ENCODE peak calls at places on chromosomes 7 and 10, in six cellular contexts. P, Q, H, F, I and B are unnamed samples.

GRCh38 chr10:118951218-118951617 is 78.3 kb upstream of the NANOS1 start:
- DNase-seq in P (no peak), Q (peak), H (no peak), F (no peak), I (no peak), B (no peak)

GRCh38 chr7:46357851-46358250 is 436.8 kb upstream of the IGFBP3 start:
- DNase-seq in P (no peak), Q (no peak), H (no peak), F (no peak), I (no peak), B (no peak)

GRCh38 chr7:28433604-28434254 is 21.4 kb downstream of the CREB5 start:
- DNase-seq in P (peak), Q (no peak), H (peak), F (no peak), I (peak), B (no peak)

GRCh38 chr10:24811906-24812305 is 88.2 kb upstream of the ARHGAP21 start:
- DNase-seq in P (no peak), Q (no peak), H (no peak), F (no peak), I (peak), B (no peak)

GRCh38 chr10:129637841-129638240 is 170.8 kb downstream of the MGMT start:
- DNase-seq in P (no peak), Q (no peak), H (no peak), F (no peak), I (no peak), B (no peak)

GRCh38 chr7:132528695-132529094 is 47.6 kb downstream of the PLXNA4 start:
- DNase-seq in P (no peak), Q (no peak), H (no peak), F (no peak), I (no peak), B (no peak)

GRCh38 chr10:6669269-6669859 is 89.3 kb upstream of the PRKCQ start:
- DNase-seq in P (peak), Q (peak), H (peak), F (peak), I (peak), B (no peak)

GRCh38 chr7:151167197-151167911 is at the start of gene GBX1:
- DNase-seq in P (peak), Q (peak), H (peak), F (no peak), I (no peak), B (no peak)

GRCh38 chr7:126361183-126361582 is 891.6 kb downstream of the GRM8 start:
- DNase-seq in P (no peak), Q (no peak), H (no peak), F (no peak), I (no peak), B (no peak)

GRCh38 chr7:30162622-30163124 is 27.9 kb downstream of the MTURN start:
- DNase-seq in P (no peak), Q (peak), H (no peak), F (no peak), I (peak), B (no peak)

GRCh38 chr10:101091546-101092290 is 29.9 kb downstream of the KAZALD1 start:
- DNase-seq in P (peak), Q (no peak), H (no peak), F (no peak), I (no peak), B (no peak)

GRCh38 chr7:37116043-37116701 is 332.5 kb downstream of the ELMO1 start:
- DNase-seq in P (no peak), Q (no peak), H (no peak), F (no peak), I (no peak), B (no peak)

GRCh38 chr7:55877308-55877707 is 9.9 kb upstream of the ZNF713 start:
- DNase-seq in P (no peak), Q (no peak), H (no peak), F (no peak), I (no peak), B (no peak)

GRCh38 chr10:3094565-3095168 is 27.3 kb downstream of the PFKP start:
- DNase-seq in P (no peak), Q (no peak), H (no peak), F (no peak), I (peak), B (no peak)

GRCh38 chr10:132656283-132657126 is 118.9 kb downstream of the INPP5A start:
- DNase-seq in P (no peak), Q (no peak), H (no peak), F (no peak), I (no peak), B (no peak)

GRCh38 chr10:47214520-47214919 is 85.5 kb upstream of the GDF10 start:
- DNase-seq in P (no peak), Q (no peak), H (no peak), F (no peak), I (peak), B (peak)

GRCh38 chr7:94394399-94395140 is at the start of gene COL1A2:
- DNase-seq in P (peak), Q (no peak), H (peak), F (peak), I (peak), B (peak)

GRCh38 chr10:95475827-95476481 is 85.2 kb downstream of the SORBS1 start:
- DNase-seq in P (peak), Q (peak), H (no peak), F (no peak), I (no peak), B (no peak)

GRCh38 chr10:76337641-76338040 is 906.2 kb downstream of the LRMDA start:
- DNase-seq in P (no peak), Q (no peak), H (no peak), F (no peak), I (no peak), B (no peak)

GRCh38 chr10:30992671-30993070 is 39.0 kb downstream of the ZNF438 start:
- DNase-seq in P (no peak), Q (no peak), H (no peak), F (no peak), I (no peak), B (no peak)

GRCh38 chr10:127082651-127083050 is 113.7 kb downstream of the INSYN2A start:
- DNase-seq in P (no peak), Q (no peak), H (no peak), F (no peak), I (no peak), B (peak)

GRCh38 chr10:119595715-119596515 is 849 bp downstream of the TIAL1 start:
- DNase-seq in P (peak), Q (peak), H (no peak), F (no peak), I (peak), B (peak)

GRCh38 chr10:125375210-125375609 is 214.8 kb upstream of the CTBP2 start:
- DNase-seq in P (peak), Q (peak), H (no peak), F (no peak), I (no peak), B (no peak)

GRCh38 chr7:138023618-138024333 is 21.9 kb upstream of the CREB3L2 start:
- DNase-seq in P (no peak), Q (no peak), H (no peak), F (no peak), I (no peak), B (no peak)

GRCh38 chr7:148847815-148848726 is 36.0 kb downstream of the EZH2 start:
- DNase-seq in P (no peak), Q (no peak), H (no peak), F (no peak), I (no peak), B (no peak)

GRCh38 chr10:73785721-73786511 is 510 bp downstream of the ZSWIM8 start:
- DNase-seq in P (peak), Q (peak), H (peak), F (peak), I (peak), B (peak)

GRCh38 chr7:24477807-24478655 is 95.2 kb upstream of the PALS2 start:
- DNase-seq in P (peak), Q (peak), H (peak), F (peak), I (peak), B (no peak)

GRCh38 chr10:110138197-110138812 is 69.1 kb upstream of the MXI1 start:
- DNase-seq in P (no peak), Q (peak), H (peak), F (peak), I (peak), B (no peak)

GRCh38 chr7:134724606-134725005 is 54.8 kb upstream of the CALD1 start:
- DNase-seq in P (peak), Q (peak), H (peak), F (no peak), I (peak), B (no peak)

GRCh38 chr7:147646568-147646967 is 944.0 kb upstream of the C7orf33 start:
- DNase-seq in P (no peak), Q (no peak), H (no peak), F (no peak), I (no peak), B (no peak)

GRCh38 chr7:22356855-22357310 is at the start of gene RAPGEF5:
- DNase-seq in P (peak), Q (peak), H (peak), F (no peak), I (no peak), B (no peak)

GRCh38 chr10:17685227-17685840 is 41.4 kb downstream of the STAM start:
- DNase-seq in P (no peak), Q (no peak), H (no peak), F (no peak), I (no peak), B (no peak)

GRCh38 chr7:28112883-28113540 is 67.6 kb downstream of the JAZF1 start:
- DNase-seq in P (peak), Q (no peak), H (no peak), F (no peak), I (peak), B (no peak)

GRCh38 chr10:12503311-12503710 is 154.0 kb downstream of the CAMK1D start:
- DNase-seq in P (no peak), Q (peak), H (no peak), F (no peak), I (no peak), B (peak)